ENCODE peak calls at places on chromosomes 4 and X, in six cellular contexts. O is ureter; A is fibroblast of lung; X is stimulated activated CD8-positive, alpha-beta memory T cell treated with anti-CD3 and anti-CD28 coated beads, Interleukin-7, amount 100 ng/mL, for 24 hours; T is NB4; C is left cardiac atrium. H is an unnamed sample.
A peak's percentile ranks its signal among the peaks of the same experiment; 100 is the strongest.

GRCh38 chrX:3184176-3184930 is 143.1 kb downstream of the ARSF start:
- DNase-seq in A (peak; percentile 92), T (no peak), O (no peak), C (no peak), X (no peak), H (peak; percentile 94)

GRCh38 chrX:3244203-3244743 is 102.2 kb downstream of the MXRA5 start:
- DNase-seq in A (peak; percentile 77), X (no peak), C (no peak), T (no peak), O (no peak), H (peak; percentile 89)

GRCh38 chrX:30283456-30284200 is 25.6 kb downstream of the NR0B1 start:
- DNase-seq in X (no peak), C (no peak), O (no peak), T (peak; percentile 69), A (peak; percentile 91), H (peak; percentile 88)

GRCh38 chrX:41145920-41146608 is 60.8 kb downstream of the USP9X start:
- DNase-seq in X (no peak), O (no peak), T (peak; percentile 27), A (peak; percentile 89), C (no peak), H (peak; percentile 90)

GRCh38 chr4:148857234-148857972 is 415.2 kb upstream of the NR3C2 start:
- DNase-seq in X (no peak), O (no peak), C (no peak), T (no peak), A (no peak), H (peak; percentile 15)

GRCh38 chrX:17692709-17693346 is 44.5 kb upstream of the SCML1 start:
- DNase-seq in O (no peak), X (no peak), A (peak; percentile 71), C (no peak), T (no peak), H (peak; percentile 58)

GRCh38 chr4:151725087-151725486 is 35.7 kb downstream of the GATB start:
- DNase-seq in O (no peak), X (no peak), C (no peak), A (no peak), T (no peak), H (no peak)

GRCh38 chr4:90030953-90031352 is 96.2 kb upstream of the CCSER1 start:
- DNase-seq in T (no peak), C (no peak), A (no peak), O (no peak), X (no peak), H (no peak)

GRCh38 chr4:188439641-188440311 is 300.5 kb downstream of the TRIML1 start:
- DNase-seq in T (no peak), X (no peak), C (peak; percentile 53), O (peak; percentile 65), A (peak; percentile 14), H (no peak)

GRCh38 chrX:82589410-82589809 is 918.7 kb upstream of the POU3F4 start:
- DNase-seq in T (no peak), C (no peak), X (no peak), A (peak; percentile 37), O (no peak), H (peak; percentile 52)

GRCh38 chr4:171813195-171813955 is at the start of gene GALNTL6:
- DNase-seq in C (no peak), O (no peak), X (no peak), A (no peak), T (no peak), H (peak; percentile 10)

GRCh38 chr4:118842055-118842454 is 6.1 kb upstream of the SEC24D start:
- DNase-seq in X (no peak), A (peak; percentile 9), C (no peak), T (no peak), O (no peak), H (peak; percentile 73)

GRCh38 chr4:59195867-59196266 is 2004.3 kb upstream of the ADGRL3 start:
- DNase-seq in O (no peak), A (no peak), T (no peak), X (no peak), C (no peak), H (no peak)

GRCh38 chrX:131693359-131693758 is 149.5 kb downstream of the OR13H1 start:
- DNase-seq in T (no peak), X (no peak), A (no peak), O (no peak), C (no peak), H (no peak)

GRCh38 chrX:65253817-65254216 is 277.6 kb upstream of the ZC4H2 start:
- DNase-seq in C (no peak), O (no peak), A (no peak), X (no peak), T (no peak), H (no peak)

GRCh38 chrX:133857648-133858269 is 127.6 kb downstream of the GPC3 start:
- DNase-seq in O (no peak), T (no peak), C (no peak), A (no peak), X (no peak), H (no peak)

GRCh38 chrX:115650916-115651315 is 89.9 kb downstream of the PLS3 start:
- DNase-seq in X (no peak), T (peak; percentile 38), C (no peak), O (no peak), A (peak; percentile 56), H (peak; percentile 53)

GRCh38 chrX:40130207-40130606 is 32.4 kb upstream of the BCOR start:
- DNase-seq in A (no peak), X (no peak), O (no peak), C (no peak), T (no peak), H (peak; percentile 52)

GRCh38 chrX:37603938-37604409 is 32.5 kb downstream of the LANCL3 start:
- DNase-seq in C (no peak), X (no peak), O (no peak), A (no peak), T (no peak), H (no peak)

GRCh38 chrX:2913118-2913517 is 16.0 kb downstream of the ARSD start:
- DNase-seq in A (no peak), O (no peak), X (no peak), C (no peak), T (peak; percentile 5), H (no peak)

GRCh38 chrX:17039826-17040225 is 93.4 kb downstream of the REPS2 start:
- DNase-seq in O (no peak), C (no peak), X (no peak), A (peak; percentile 79), T (no peak), H (peak; percentile 66)

GRCh38 chr4:4394644-4395043 is 7.7 kb downstream of the NSG1 start:
- DNase-seq in O (peak; percentile 74), X (no peak), C (no peak), T (no peak), A (peak; percentile 24), H (peak; percentile 28)

GRCh38 chr4:6464842-6465588 is 7.4 kb downstream of the PPP2R2C start:
- DNase-seq in T (no peak), X (no peak), A (no peak), C (no peak), O (no peak), H (no peak)

GRCh38 chr4:20839957-20840356 is 139.7 kb downstream of the PACRGL start:
- DNase-seq in T (no peak), C (no peak), X (no peak), O (no peak), A (peak; percentile 70), H (peak; percentile 76)

GRCh38 chr4:663438-664428 is 10.3 kb downstream of the ATP5ME start:
- DNase-seq in C (peak; percentile 80), X (peak; percentile 53), T (peak; percentile 15), O (peak; percentile 55), A (no peak), H (no peak)

GRCh38 chr4:89158884-89159503 is 47.7 kb downstream of the TIGD2 start:
- DNase-seq in A (peak; percentile 75), X (no peak), O (no peak), C (no peak), T (peak; percentile 34), H (peak; percentile 50)